ENCODE peak calls at places on chromosomes 12 and 14, in six cellular contexts. I is HAP-1, F is NB4, Y is NCI-H82, C is nucleus accumbens, J is GM04504. L is an unnamed sample.

GRCh38 chr14:103679351-103679750 is 35.9 kb downstream of the XRCC3 start:
- DNase-seq in I (peak), F (peak), Y (peak), C (no peak), J (no peak), L (no peak)

GRCh38 chr12:7162691-7163114 is 26.8 kb upstream of the PEX5 start:
- DNase-seq in I (peak), F (no peak), Y (peak), C (peak), J (no peak), L (no peak)

GRCh38 chr14:68952544-68953535 is 26.3 kb downstream of the ACTN1 start:
- DNase-seq in I (no peak), F (no peak), Y (peak), C (no peak), J (no peak), L (no peak)

GRCh38 chr12:117120787-117121186 is 21.6 kb upstream of the TESC start:
- DNase-seq in I (no peak), F (peak), Y (peak), C (no peak), J (no peak), L (no peak)

GRCh38 chr12:6960291-6961277 is 9.4 kb downstream of the PTPN6 start:
- DNase-seq in I (no peak), F (peak), Y (no peak), C (no peak), J (no peak), L (no peak)

GRCh38 chr12:55922126-55922525 is 5.6 kb downstream of the PYM1 start:
- DNase-seq in I (no peak), F (no peak), Y (no peak), C (no peak), J (no peak), L (no peak)

GRCh38 chr12:108772896-108773797 is 41.8 kb upstream of the CORO1C start:
- DNase-seq in I (no peak), F (no peak), Y (no peak), C (no peak), J (no peak), L (no peak)

GRCh38 chr12:55996715-55997534 is at the start of gene SUOX:
- DNase-seq in I (peak), F (peak), Y (peak), C (peak), J (peak), L (peak)

GRCh38 chr12:7361271-7361670 is 57.4 kb downstream of the ACSM4 start:
- DNase-seq in I (no peak), F (no peak), Y (no peak), C (no peak), J (no peak), L (no peak)

GRCh38 chr12:94983321-94983720 is 20.2 kb downstream of the NDUFA12 start:
- DNase-seq in I (no peak), F (no peak), Y (no peak), C (no peak), J (no peak), L (no peak)

GRCh38 chr14:96176811-96177211 is 27.8 kb upstream of the BDKRB2 start:
- DNase-seq in I (no peak), F (no peak), Y (no peak), C (no peak), J (peak), L (no peak)

GRCh38 chr12:51683763-51684357 is 92.8 kb downstream of the SCN8A start:
- DNase-seq in I (peak), F (no peak), Y (no peak), C (no peak), J (no peak), L (no peak)

GRCh38 chr12:87320724-87321123 is 708.5 kb downstream of the C12orf50 start:
- DNase-seq in I (no peak), F (no peak), Y (peak), C (no peak), J (no peak), L (no peak)

GRCh38 chr14:31401369-31401932 is 18.9 kb downstream of the HEATR5A start:
- DNase-seq in I (no peak), F (no peak), Y (no peak), C (no peak), J (no peak), L (no peak)

GRCh38 chr14:35821546-35822411 is 4.4 kb upstream of the BRMS1L start:
- DNase-seq in I (peak), F (peak), Y (peak), C (no peak), J (peak), L (no peak)

GRCh38 chr14:23647619-23648018 is 11.5 kb downstream of the DHRS2 start:
- DNase-seq in I (no peak), F (no peak), Y (no peak), C (no peak), J (no peak), L (no peak)

GRCh38 chr14:53109688-53110041 is 43.5 kb downstream of the DDHD1 start:
- DNase-seq in I (no peak), F (peak), Y (no peak), C (no peak), J (no peak), L (no peak)

GRCh38 chr14:75274899-75275569 is 3.6 kb upstream of the FOS start:
- DNase-seq in I (no peak), F (peak), Y (no peak), C (no peak), J (no peak), L (peak)

GRCh38 chr12:70660620-70661219 is 23.5 kb upstream of the PTPRB start:
- DNase-seq in I (no peak), F (no peak), Y (no peak), C (no peak), J (peak), L (no peak)

GRCh38 chr14:76405627-76406026 is 29.7 kb downstream of the ESRRB start:
- DNase-seq in I (no peak), F (no peak), Y (no peak), C (no peak), J (no peak), L (no peak)

GRCh38 chr12:52156757-52157565 is 34.9 kb downstream of the KRT80 start:
- DNase-seq in I (peak), F (peak), Y (peak), C (no peak), J (no peak), L (peak)

GRCh38 chr12:23098110-23099049 is 473.4 kb downstream of the ETNK1 start:
- DNase-seq in I (peak), F (no peak), Y (no peak), C (no peak), J (no peak), L (no peak)

GRCh38 chr12:48997719-48998496 is 1.3 kb downstream of the DDN start:
- DNase-seq in I (peak), F (peak), Y (peak), C (no peak), J (no peak), L (no peak)